ENCODE peak calls at places on chromosomes 1 and 21, in eight cellular contexts. J is T follicular helper cell; G is natural killer cell; O is AG08395; U is left cardiac atrium; Z is activated CD8-positive, alpha-beta memory T cell treated with anti-CD3 and anti-CD28 coated beads for 1 hour; N is OCI-LY7; B is glutamatergic neuron. A is an unnamed sample.
A peak's percentile ranks its signal among the peaks of the same experiment; 100 is the strongest.

GRCh38 chr1:242206994-242207393 is 208.1 kb upstream of the MAP1LC3C start:
- DNase-seq in Z (no peak), U (no peak), N (no peak), O (no peak), B (no peak), J (no peak), G (no peak), A (no peak)

GRCh38 chr1:233087001-233087881 is 136.8 kb downstream of the NTPCR start:
- DNase-seq in B (no peak), N (no peak), G (no peak), J (no peak), U (no peak), O (no peak), Z (no peak), A (no peak)

GRCh38 chr1:227541796-227542152 is 21.6 kb upstream of the ZNF678 start:
- DNase-seq in U (no peak), J (no peak), N (no peak), B (peak; percentile 59), Z (no peak), G (no peak), O (peak; percentile 4), A (no peak)

GRCh38 chr1:154609398-154610380 is 1.7 kb upstream of the ADAR start:
- DNase-seq in Z (no peak), N (peak; percentile 46), G (no peak), J (peak; percentile 47), O (peak; percentile 14), B (no peak), U (no peak), A (no peak)

GRCh38 chr21:45357436-45358260 is 47.3 kb upstream of the COL18A1 start:
- DNase-seq in Z (no peak), B (no peak), O (no peak), U (peak; percentile 80), N (no peak), J (no peak), G (no peak), A (no peak)

GRCh38 chr1:5744342-5744741 is 247.9 kb downstream of the NPHP4 start:
- DNase-seq in Z (no peak), U (no peak), G (no peak), B (no peak), J (no peak), O (no peak), N (no peak), A (no peak)

GRCh38 chr1:168105846-168106245 is 30.9 kb downstream of the GPR161 start:
- DNase-seq in O (no peak), G (no peak), J (no peak), B (no peak), U (no peak), N (no peak), Z (no peak), A (no peak)

GRCh38 chr1:112251766-112252506 is 144.1 kb upstream of the CTTNBP2NL start:
- DNase-seq in G (no peak), B (no peak), O (peak; percentile 71), N (no peak), Z (no peak), J (no peak), U (no peak), A (peak; percentile 23)

GRCh38 chr1:83641206-83641658 is 357.7 kb downstream of the TTLL7 start:
- DNase-seq in O (peak; percentile 59), Z (no peak), B (no peak), U (no peak), N (no peak), G (no peak), J (no peak), A (peak; percentile 20)

GRCh38 chr1:111309690-111310089 is 19.0 kb downstream of the CHIA start:
- DNase-seq in Z (no peak), G (no peak), O (no peak), B (no peak), J (no peak), N (no peak), U (no peak), A (no peak)

GRCh38 chr1:25747046-25747705 is 52.8 kb upstream of the SELENON start:
- DNase-seq in G (no peak), B (no peak), Z (no peak), O (no peak), J (no peak), N (no peak), U (no peak), A (no peak)

GRCh38 chr1:63463248-63463647 is 59.8 kb downstream of the ITGB3BP start:
- DNase-seq in N (no peak), O (no peak), J (no peak), U (no peak), G (no peak), Z (no peak), B (no peak), A (no peak)

GRCh38 chr1:229452956-229453801 is 19.3 kb upstream of the ACTA1 start:
- DNase-seq in B (no peak), N (peak; percentile 7), J (no peak), G (no peak), Z (no peak), U (no peak), O (no peak), A (no peak)

A was measured in stromal cell of bone marrow.